ENCODE peak calls at places on chromosomes 7 and 10, in eight cellular contexts. One of them, this sample, is unnamed.

GRCh38 chr10:61779950-61780659 is 117.4 kb downstream of the CABCOCO1 start:
- DNase-seq in AG04449: peak
- DNase-seq in nephron progenitor cell: no peak
- DNase-seq in DMS153: no peak
- DNase-seq in fibroblast of the aortic adventitia: peak
- DNase-seq in cardiac muscle cell: peak
- DNase-seq in CD4-positive, alpha-beta T cell: no peak
- DNase-seq in Calu3: peak
- DNase-seq in this sample: no peak

GRCh38 chr10:29931833-29932232 is 127.6 kb downstream of the JCAD start:
- DNase-seq in cardiac muscle cell: no peak
- DNase-seq in DMS153: no peak
- DNase-seq in fibroblast of the aortic adventitia: no peak
- DNase-seq in CD4-positive, alpha-beta T cell: no peak
- DNase-seq in nephron progenitor cell: no peak
- DNase-seq in AG04449: no peak
- DNase-seq in Calu3: no peak
- DNase-seq in this sample: no peak

GRCh38 chr7:5426226-5426475 is 2.5 kb upstream of the TNRC18 start:
- DNase-seq in fibroblast of the aortic adventitia: peak
- DNase-seq in Calu3: no peak
- DNase-seq in AG04449: no peak
- DNase-seq in CD4-positive, alpha-beta T cell: no peak
- DNase-seq in DMS153: no peak
- DNase-seq in cardiac muscle cell: no peak
- DNase-seq in nephron progenitor cell: peak
- DNase-seq in this sample: no peak

GRCh38 chr7:71601840-71602239 is 469.9 kb downstream of the GALNT17 start:
- DNase-seq in fibroblast of the aortic adventitia: no peak
- DNase-seq in AG04449: no peak
- DNase-seq in CD4-positive, alpha-beta T cell: no peak
- DNase-seq in nephron progenitor cell: peak
- DNase-seq in Calu3: no peak
- DNase-seq in cardiac muscle cell: no peak
- DNase-seq in DMS153: no peak
- DNase-seq in this sample: no peak

GRCh38 chr10:18197706-18198105 is 57.5 kb downstream of the CACNB2 start:
- DNase-seq in Calu3: no peak
- DNase-seq in DMS153: no peak
- DNase-seq in AG04449: no peak
- DNase-seq in CD4-positive, alpha-beta T cell: no peak
- DNase-seq in fibroblast of the aortic adventitia: no peak
- DNase-seq in cardiac muscle cell: no peak
- DNase-seq in nephron progenitor cell: no peak
- DNase-seq in this sample: no peak

GRCh38 chr10:96406091-96406490 is 47.3 kb upstream of the OPALIN start:
- DNase-seq in Calu3: no peak
- DNase-seq in AG04449: no peak
- DNase-seq in CD4-positive, alpha-beta T cell: no peak
- DNase-seq in DMS153: no peak
- DNase-seq in fibroblast of the aortic adventitia: no peak
- DNase-seq in nephron progenitor cell: no peak
- DNase-seq in cardiac muscle cell: no peak
- DNase-seq in this sample: no peak

GRCh38 chr7:99975782-99976521 is at the start of gene AZGP1:
- DNase-seq in fibroblast of the aortic adventitia: no peak
- DNase-seq in DMS153: no peak
- DNase-seq in Calu3: peak
- DNase-seq in nephron progenitor cell: no peak
- DNase-seq in CD4-positive, alpha-beta T cell: no peak
- DNase-seq in AG04449: no peak
- DNase-seq in cardiac muscle cell: no peak
- DNase-seq in this sample: no peak

GRCh38 chr7:117154721-117155120 is 168.1 kb downstream of the WNT2 start:
- DNase-seq in DMS153: no peak
- DNase-seq in cardiac muscle cell: no peak
- DNase-seq in Calu3: no peak
- DNase-seq in fibroblast of the aortic adventitia: no peak
- DNase-seq in AG04449: no peak
- DNase-seq in CD4-positive, alpha-beta T cell: no peak
- DNase-seq in nephron progenitor cell: no peak
- DNase-seq in this sample: no peak

GRCh38 chr7:54932818-54933543 is 85.8 kb upstream of the EGFR start:
- DNase-seq in Calu3: peak
- DNase-seq in fibroblast of the aortic adventitia: peak
- DNase-seq in DMS153: peak
- DNase-seq in nephron progenitor cell: peak
- DNase-seq in cardiac muscle cell: peak
- DNase-seq in CD4-positive, alpha-beta T cell: no peak
- DNase-seq in AG04449: no peak
- DNase-seq in this sample: peak

GRCh38 chr10:113020425-113020753 is 70.3 kb downstream of the TCF7L2 start:
- DNase-seq in cardiac muscle cell: no peak
- DNase-seq in fibroblast of the aortic adventitia: no peak
- DNase-seq in CD4-positive, alpha-beta T cell: no peak
- DNase-seq in DMS153: peak
- DNase-seq in AG04449: no peak
- DNase-seq in nephron progenitor cell: no peak
- DNase-seq in Calu3: no peak
- DNase-seq in this sample: no peak

GRCh38 chr10:21534611-21535493 is 820 bp downstream of the MLLT10 start:
- DNase-seq in AG04449: no peak
- DNase-seq in Calu3: peak
- DNase-seq in fibroblast of the aortic adventitia: no peak
- DNase-seq in DMS153: no peak
- DNase-seq in CD4-positive, alpha-beta T cell: peak
- DNase-seq in cardiac muscle cell: peak
- DNase-seq in nephron progenitor cell: peak
- DNase-seq in this sample: peak

GRCh38 chr10:110617455-110618162 is 26.5 kb upstream of the RBM20 start:
- DNase-seq in fibroblast of the aortic adventitia: no peak
- DNase-seq in Calu3: no peak
- DNase-seq in cardiac muscle cell: no peak
- DNase-seq in AG04449: no peak
- DNase-seq in DMS153: peak
- DNase-seq in CD4-positive, alpha-beta T cell: no peak
- DNase-seq in nephron progenitor cell: no peak
- DNase-seq in this sample: no peak

GRCh38 chr10:24519950-24520349 is 203.7 kb downstream of the ARHGAP21 start:
- DNase-seq in Calu3: no peak
- DNase-seq in nephron progenitor cell: no peak
- DNase-seq in DMS153: no peak
- DNase-seq in CD4-positive, alpha-beta T cell: peak
- DNase-seq in fibroblast of the aortic adventitia: no peak
- DNase-seq in cardiac muscle cell: no peak
- DNase-seq in AG04449: no peak
- DNase-seq in this sample: no peak

GRCh38 chr10:29713450-29713849 is 78.7 kb upstream of the SVIL start:
- DNase-seq in nephron progenitor cell: no peak
- DNase-seq in Calu3: no peak
- DNase-seq in cardiac muscle cell: no peak
- DNase-seq in fibroblast of the aortic adventitia: no peak
- DNase-seq in CD4-positive, alpha-beta T cell: no peak
- DNase-seq in DMS153: no peak
- DNase-seq in AG04449: no peak
- DNase-seq in this sample: no peak

GRCh38 chr7:39949980-39950472 is at the start of gene CDK13:
- DNase-seq in cardiac muscle cell: peak
- DNase-seq in Calu3: peak
- DNase-seq in DMS153: peak
- DNase-seq in AG04449: no peak
- DNase-seq in nephron progenitor cell: peak
- DNase-seq in fibroblast of the aortic adventitia: peak
- DNase-seq in CD4-positive, alpha-beta T cell: peak
- DNase-seq in this sample: peak

GRCh38 chr10:5424751-5425150 is 12.4 kb downstream of the NET1 start:
- DNase-seq in cardiac muscle cell: no peak
- DNase-seq in CD4-positive, alpha-beta T cell: no peak
- DNase-seq in nephron progenitor cell: no peak
- DNase-seq in Calu3: no peak
- DNase-seq in DMS153: no peak
- DNase-seq in AG04449: no peak
- DNase-seq in fibroblast of the aortic adventitia: no peak
- DNase-seq in this sample: no peak

GRCh38 chr10:71090801-71091200 is 121.6 kb upstream of the UNC5B start:
- DNase-seq in AG04449: no peak
- DNase-seq in nephron progenitor cell: no peak
- DNase-seq in Calu3: no peak
- DNase-seq in cardiac muscle cell: no peak
- DNase-seq in DMS153: no peak
- DNase-seq in CD4-positive, alpha-beta T cell: no peak
- DNase-seq in fibroblast of the aortic adventitia: no peak
- DNase-seq in this sample: no peak

GRCh38 chr10:84519235-84519634 is 190.8 kb downstream of the CCSER2 start:
- DNase-seq in AG04449: no peak
- DNase-seq in nephron progenitor cell: no peak
- DNase-seq in cardiac muscle cell: no peak
- DNase-seq in CD4-positive, alpha-beta T cell: no peak
- DNase-seq in fibroblast of the aortic adventitia: no peak
- DNase-seq in DMS153: no peak
- DNase-seq in Calu3: no peak
- DNase-seq in this sample: no peak

GRCh38 chr7:18526368-18526878 is 30.9 kb downstream of the HDAC9 start:
- DNase-seq in fibroblast of the aortic adventitia: no peak
- DNase-seq in Calu3: no peak
- DNase-seq in cardiac muscle cell: no peak
- DNase-seq in CD4-positive, alpha-beta T cell: no peak
- DNase-seq in DMS153: no peak
- DNase-seq in nephron progenitor cell: no peak
- DNase-seq in AG04449: no peak
- DNase-seq in this sample: no peak

GRCh38 chr10:94194256-94194655 is 168.5 kb downstream of the NOC3L start:
- DNase-seq in fibroblast of the aortic adventitia: peak
- DNase-seq in DMS153: no peak
- DNase-seq in cardiac muscle cell: no peak
- DNase-seq in CD4-positive, alpha-beta T cell: no peak
- DNase-seq in AG04449: no peak
- DNase-seq in nephron progenitor cell: no peak
- DNase-seq in Calu3: no peak
- DNase-seq in this sample: peak

GRCh38 chr10:28444031-28444430 is 88.9 kb upstream of the WAC start:
- DNase-seq in Calu3: no peak
- DNase-seq in fibroblast of the aortic adventitia: no peak
- DNase-seq in CD4-positive, alpha-beta T cell: no peak
- DNase-seq in DMS153: no peak
- DNase-seq in cardiac muscle cell: no peak
- DNase-seq in nephron progenitor cell: no peak
- DNase-seq in AG04449: no peak
- DNase-seq in this sample: no peak

GRCh38 chr10:42951486-42952251 is 125.2 kb upstream of the RET start:
- DNase-seq in fibroblast of the aortic adventitia: no peak
- DNase-seq in DMS153: no peak
- DNase-seq in cardiac muscle cell: peak
- DNase-seq in Calu3: peak
- DNase-seq in CD4-positive, alpha-beta T cell: peak
- DNase-seq in AG04449: no peak
- DNase-seq in nephron progenitor cell: peak
- DNase-seq in this sample: no peak

GRCh38 chr10:105188737-105189463 is 547.8 kb downstream of the SORCS3 start:
- DNase-seq in Calu3: no peak
- DNase-seq in DMS153: no peak
- DNase-seq in fibroblast of the aortic adventitia: peak
- DNase-seq in cardiac muscle cell: no peak
- DNase-seq in AG04449: no peak
- DNase-seq in nephron progenitor cell: no peak
- DNase-seq in CD4-positive, alpha-beta T cell: no peak
- DNase-seq in this sample: no peak

GRCh38 chr10:72688208-72688651 is 3.7 kb upstream of the MCU start:
- DNase-seq in fibroblast of the aortic adventitia: peak
- DNase-seq in CD4-positive, alpha-beta T cell: no peak
- DNase-seq in AG04449: peak
- DNase-seq in nephron progenitor cell: no peak
- DNase-seq in Calu3: peak
- DNase-seq in cardiac muscle cell: no peak
- DNase-seq in DMS153: no peak
- DNase-seq in this sample: peak